ENCODE peak calls at places on chromosomes 6 and 20, in seven cellular contexts. J, G, W, R, N, X and O are unnamed samples.

GRCh38 chr6:39488255-39488881 is 165.9 kb upstream of the KCNK16 start:
- DNase-seq in J (no peak), G (no peak), W (no peak), R (no peak), N (no peak), X (no peak), O (no peak)

GRCh38 chr20:1165521-1165920 is 19.3 kb downstream of the TMEM74B start:
- DNase-seq in J (no peak), G (no peak), W (no peak), R (no peak), N (no peak), X (no peak), O (no peak)

GRCh38 chr6:161401910-161402309 is 128.0 kb upstream of the AGPAT4 start:
- DNase-seq in J (no peak), G (no peak), W (no peak), R (no peak), N (no peak), X (no peak), O (no peak)

GRCh38 chr6:150539568-150539967 is 60.1 kb upstream of the PLEKHG1 start:
- DNase-seq in J (no peak), G (no peak), W (no peak), R (no peak), N (no peak), X (no peak), O (no peak)

GRCh38 chr6:98529364-98529763 is 305.0 kb upstream of the POU3F2 start:
- DNase-seq in J (no peak), G (no peak), W (no peak), R (no peak), N (no peak), X (no peak), O (no peak)

GRCh38 chr20:14303106-14303505 is 34.3 kb downstream of the FLRT3 start:
- DNase-seq in J (no peak), G (no peak), W (peak), R (no peak), N (no peak), X (no peak), O (no peak)

GRCh38 chr6:15621203-15622044 is 41.4 kb downstream of the DTNBP1 start:
- DNase-seq in J (peak), G (no peak), W (no peak), R (no peak), N (no peak), X (no peak), O (peak)

GRCh38 chr6:6629416-6629815 is 40.9 kb downstream of the LY86 start:
- DNase-seq in J (no peak), G (peak), W (no peak), R (no peak), N (no peak), X (no peak), O (peak)

GRCh38 chr6:101199441-101199840 is 194.1 kb upstream of the GRIK2 start:
- DNase-seq in J (no peak), G (no peak), W (no peak), R (no peak), N (no peak), X (no peak), O (no peak)

GRCh38 chr6:17431581-17431980 is 38.2 kb downstream of the CAP2 start:
- DNase-seq in J (no peak), G (peak), W (no peak), R (no peak), N (no peak), X (peak), O (no peak)

GRCh38 chr20:49256261-49256660 is 21.6 kb downstream of the ZNFX1 start:
- DNase-seq in J (no peak), G (no peak), W (no peak), R (no peak), N (no peak), X (no peak), O (no peak)

GRCh38 chr20:20895537-20895936 is 183.1 kb upstream of the RALGAPA2 start:
- DNase-seq in J (no peak), G (no peak), W (no peak), R (no peak), N (no peak), X (no peak), O (no peak)

GRCh38 chr6:26087284-26088115 is at the start of gene HFE:
- DNase-seq in J (peak), G (peak), W (peak), R (peak), N (no peak), X (peak), O (peak)

GRCh38 chr20:16710781-16711180 is 19.0 kb upstream of the SNRPB2 start:
- DNase-seq in J (no peak), G (no peak), W (no peak), R (no peak), N (no peak), X (no peak), O (no peak)